ENCODE peak calls at places on chromosome 4, in seven cellular contexts. One of them, this sample, is unnamed.

GRCh38 chr4:101292901-101293300 is 54.4 kb downstream of the PPP3CA start:
- DNase-seq in astrocyte of the spinal cord: peak; percentile 86
- DNase-seq in right cardiac atrium: no peak
- DNase-seq in lung: no peak
- DNase-seq in GM12891: no peak
- DNase-seq in neural crest cell: no peak
- DNase-seq in fibroblast of mammary gland: peak; percentile 63
- DNase-seq in this sample: no peak

GRCh38 chr4:95732061-95732460 is 107.8 kb upstream of the PDHA2 start:
- DNase-seq in astrocyte of the spinal cord: peak; percentile 55
- DNase-seq in right cardiac atrium: no peak
- DNase-seq in lung: no peak
- DNase-seq in GM12891: no peak
- DNase-seq in neural crest cell: no peak
- DNase-seq in fibroblast of mammary gland: peak; percentile 11
- DNase-seq in this sample: no peak

GRCh38 chr4:25361253-25361652 is 15.8 kb upstream of the ANAPC4 start:
- DNase-seq in astrocyte of the spinal cord: no peak
- DNase-seq in right cardiac atrium: peak; percentile 18
- DNase-seq in lung: no peak
- DNase-seq in GM12891: no peak
- DNase-seq in neural crest cell: no peak
- DNase-seq in fibroblast of mammary gland: no peak
- DNase-seq in this sample: no peak

GRCh38 chr4:169314906-169315305 is 44.1 kb upstream of the SH3RF1 start:
- DNase-seq in astrocyte of the spinal cord: peak; percentile 77
- DNase-seq in right cardiac atrium: peak; percentile 85
- DNase-seq in lung: peak; percentile 68
- DNase-seq in GM12891: no peak
- DNase-seq in neural crest cell: no peak
- DNase-seq in fibroblast of mammary gland: peak; percentile 78
- DNase-seq in this sample: peak; percentile 50

GRCh38 chr4:156568041-156568440 is 403.6 kb downstream of the PDGFC start:
- DNase-seq in astrocyte of the spinal cord: no peak
- DNase-seq in right cardiac atrium: no peak
- DNase-seq in lung: no peak
- DNase-seq in GM12891: no peak
- DNase-seq in neural crest cell: no peak
- DNase-seq in fibroblast of mammary gland: no peak
- DNase-seq in this sample: no peak

GRCh38 chr4:109015413-109015810 is 252.6 kb upstream of the ETNPPL start:
- DNase-seq in astrocyte of the spinal cord: no peak
- DNase-seq in right cardiac atrium: no peak
- DNase-seq in lung: no peak
- DNase-seq in GM12891: no peak
- DNase-seq in neural crest cell: no peak
- DNase-seq in fibroblast of mammary gland: no peak
- DNase-seq in this sample: no peak

GRCh38 chr4:113502476-113502875 is 259.1 kb downstream of the CAMK2D start:
- DNase-seq in astrocyte of the spinal cord: no peak
- DNase-seq in right cardiac atrium: no peak
- DNase-seq in lung: no peak
- DNase-seq in GM12891: no peak
- DNase-seq in neural crest cell: no peak
- DNase-seq in fibroblast of mammary gland: peak; percentile 64
- DNase-seq in this sample: no peak

GRCh38 chr4:9825049-9825448 is 43.6 kb downstream of the DRD5 start:
- DNase-seq in astrocyte of the spinal cord: no peak
- DNase-seq in right cardiac atrium: no peak
- DNase-seq in lung: no peak
- DNase-seq in GM12891: no peak
- DNase-seq in neural crest cell: no peak
- DNase-seq in fibroblast of mammary gland: no peak
- DNase-seq in this sample: no peak

GRCh38 chr4:1982124-1983052 is 26.4 kb downstream of the NELFA start:
- DNase-seq in astrocyte of the spinal cord: no peak
- DNase-seq in right cardiac atrium: no peak
- DNase-seq in lung: no peak
- DNase-seq in GM12891: no peak
- DNase-seq in neural crest cell: no peak
- DNase-seq in fibroblast of mammary gland: no peak
- DNase-seq in this sample: no peak

GRCh38 chr4:126888968-126889367 is 743.8 kb upstream of the INTU start:
- DNase-seq in astrocyte of the spinal cord: peak; percentile 53
- DNase-seq in right cardiac atrium: no peak
- DNase-seq in lung: no peak
- DNase-seq in GM12891: no peak
- DNase-seq in neural crest cell: no peak
- DNase-seq in fibroblast of mammary gland: peak; percentile 71
- DNase-seq in this sample: no peak

GRCh38 chr4:180058731-180059215 is 2184.4 kb upstream of the TENM3 start:
- DNase-seq in astrocyte of the spinal cord: peak; percentile 79
- DNase-seq in right cardiac atrium: peak; percentile 60
- DNase-seq in lung: peak; percentile 32
- DNase-seq in GM12891: no peak
- DNase-seq in neural crest cell: peak; percentile 44
- DNase-seq in fibroblast of mammary gland: peak; percentile 15
- DNase-seq in this sample: peak; percentile 60

GRCh38 chr4:145034727-145035211 is 63.2 kb downstream of the ANAPC10 start:
- DNase-seq in astrocyte of the spinal cord: peak; percentile 89
- DNase-seq in right cardiac atrium: no peak
- DNase-seq in lung: no peak
- DNase-seq in GM12891: no peak
- DNase-seq in neural crest cell: no peak
- DNase-seq in fibroblast of mammary gland: peak; percentile 81
- DNase-seq in this sample: no peak

GRCh38 chr4:115851918-115852766 is 738.7 kb upstream of the NDST4 start:
- DNase-seq in astrocyte of the spinal cord: peak; percentile 58
- DNase-seq in right cardiac atrium: peak; percentile 25
- DNase-seq in lung: peak; percentile 42
- DNase-seq in GM12891: peak; percentile 14
- DNase-seq in neural crest cell: peak; percentile 57
- DNase-seq in fibroblast of mammary gland: peak; percentile 22
- DNase-seq in this sample: peak; percentile 80

This sample was measured in testis.